ENCODE peak calls at places on chromosomes 16 and 17, in eight cellular contexts. One of them, this sample, is unnamed.

GRCh38 chr17:68184816-68185436 is 62.9 kb upstream of the AMZ2 start:
- DNase-seq in naive thymus-derived CD8-positive, alpha-beta T cell: no peak
- DNase-seq in A172: no peak
- DNase-seq in AG10803: no peak
- DNase-seq in transverse colon: no peak
- DNase-seq in heart right ventricle: no peak
- DNase-seq in H9: no peak
- DNase-seq in OCI-LY7: peak
- DNase-seq in this sample: no peak

GRCh38 chr16:998211-998610 is 16.6 kb downstream of the SOX8 start:
- DNase-seq in A172: no peak
- DNase-seq in transverse colon: no peak
- DNase-seq in heart right ventricle: no peak
- DNase-seq in H9: no peak
- DNase-seq in naive thymus-derived CD8-positive, alpha-beta T cell: no peak
- DNase-seq in OCI-LY7: no peak
- DNase-seq in AG10803: no peak
- DNase-seq in this sample: no peak

GRCh38 chr17:44779211-44780025 is 20.6 kb downstream of the ADAM11 start:
- DNase-seq in transverse colon: peak
- DNase-seq in H9: peak
- DNase-seq in naive thymus-derived CD8-positive, alpha-beta T cell: peak
- DNase-seq in A172: peak
- DNase-seq in AG10803: peak
- DNase-seq in OCI-LY7: peak
- DNase-seq in heart right ventricle: peak
- DNase-seq in this sample: peak

GRCh38 chr16:2121853-2122252 is 13.8 kb downstream of the PKD1 start:
- DNase-seq in AG10803: no peak
- DNase-seq in transverse colon: no peak
- DNase-seq in H9: no peak
- DNase-seq in A172: no peak
- DNase-seq in heart right ventricle: no peak
- DNase-seq in naive thymus-derived CD8-positive, alpha-beta T cell: no peak
- DNase-seq in OCI-LY7: no peak
- DNase-seq in this sample: no peak

GRCh38 chr17:48529191-48529979 is 1.4 kb downstream of the HOXB1 start:
- DNase-seq in naive thymus-derived CD8-positive, alpha-beta T cell: no peak
- DNase-seq in heart right ventricle: no peak
- DNase-seq in OCI-LY7: no peak
- DNase-seq in A172: no peak
- DNase-seq in AG10803: no peak
- DNase-seq in H9: peak
- DNase-seq in transverse colon: no peak
- DNase-seq in this sample: no peak

GRCh38 chr17:1649116-1649843 is 386 bp downstream of the RILP start:
- DNase-seq in heart right ventricle: peak
- DNase-seq in transverse colon: peak
- DNase-seq in AG10803: peak
- DNase-seq in naive thymus-derived CD8-positive, alpha-beta T cell: peak
- DNase-seq in OCI-LY7: peak
- DNase-seq in H9: no peak
- DNase-seq in A172: peak
- DNase-seq in this sample: peak

GRCh38 chr17:12789075-12789975 is at the start of gene ARHGAP44:
- DNase-seq in heart right ventricle: peak
- DNase-seq in naive thymus-derived CD8-positive, alpha-beta T cell: no peak
- DNase-seq in A172: no peak
- DNase-seq in transverse colon: peak
- DNase-seq in AG10803: peak
- DNase-seq in H9: peak
- DNase-seq in OCI-LY7: peak
- DNase-seq in this sample: no peak

GRCh38 chr17:67272312-67273050 is 27.5 kb upstream of the HELZ start:
- DNase-seq in H9: peak
- DNase-seq in A172: no peak
- DNase-seq in AG10803: no peak
- DNase-seq in naive thymus-derived CD8-positive, alpha-beta T cell: no peak
- DNase-seq in transverse colon: no peak
- DNase-seq in OCI-LY7: peak
- DNase-seq in heart right ventricle: no peak
- DNase-seq in this sample: peak

GRCh38 chr16:49632798-49633189 is 223.1 kb downstream of the ZNF423 start:
- DNase-seq in naive thymus-derived CD8-positive, alpha-beta T cell: no peak
- DNase-seq in AG10803: no peak
- DNase-seq in transverse colon: no peak
- DNase-seq in OCI-LY7: no peak
- DNase-seq in H9: peak
- DNase-seq in A172: no peak
- DNase-seq in heart right ventricle: no peak
- DNase-seq in this sample: no peak

GRCh38 chr16:57764341-57765159 is 29.0 kb downstream of the KATNB1 start:
- DNase-seq in naive thymus-derived CD8-positive, alpha-beta T cell: no peak
- DNase-seq in heart right ventricle: no peak
- DNase-seq in OCI-LY7: peak
- DNase-seq in transverse colon: no peak
- DNase-seq in AG10803: peak
- DNase-seq in A172: peak
- DNase-seq in H9: peak
- DNase-seq in this sample: peak

GRCh38 chr16:13779676-13780075 is 140.3 kb upstream of the ERCC4 start:
- DNase-seq in naive thymus-derived CD8-positive, alpha-beta T cell: no peak
- DNase-seq in AG10803: no peak
- DNase-seq in transverse colon: no peak
- DNase-seq in A172: peak
- DNase-seq in H9: no peak
- DNase-seq in OCI-LY7: no peak
- DNase-seq in heart right ventricle: no peak
- DNase-seq in this sample: no peak

GRCh38 chr17:45385331-45385997 is 47.2 kb downstream of the ARHGAP27 start:
- DNase-seq in A172: peak
- DNase-seq in AG10803: peak
- DNase-seq in naive thymus-derived CD8-positive, alpha-beta T cell: peak
- DNase-seq in OCI-LY7: peak
- DNase-seq in H9: peak
- DNase-seq in transverse colon: peak
- DNase-seq in heart right ventricle: peak
- DNase-seq in this sample: peak

GRCh38 chr16:50310308-50311133 is 44.2 kb downstream of the ADCY7 start:
- DNase-seq in AG10803: no peak
- DNase-seq in A172: no peak
- DNase-seq in OCI-LY7: no peak
- DNase-seq in H9: peak
- DNase-seq in heart right ventricle: no peak
- DNase-seq in naive thymus-derived CD8-positive, alpha-beta T cell: no peak
- DNase-seq in transverse colon: no peak
- DNase-seq in this sample: no peak

GRCh38 chr16:12199524-12199923 is 223.0 kb downstream of the SNX29 start:
- DNase-seq in heart right ventricle: no peak
- DNase-seq in naive thymus-derived CD8-positive, alpha-beta T cell: no peak
- DNase-seq in A172: no peak
- DNase-seq in OCI-LY7: no peak
- DNase-seq in transverse colon: no peak
- DNase-seq in AG10803: no peak
- DNase-seq in H9: no peak
- DNase-seq in this sample: no peak

GRCh38 chr17:45096141-45096540 is 35.0 kb downstream of the NMT1 start:
- DNase-seq in OCI-LY7: peak
- DNase-seq in transverse colon: no peak
- DNase-seq in naive thymus-derived CD8-positive, alpha-beta T cell: no peak
- DNase-seq in A172: no peak
- DNase-seq in heart right ventricle: no peak
- DNase-seq in AG10803: peak
- DNase-seq in H9: peak
- DNase-seq in this sample: peak

GRCh38 chr16:82192665-82193064 is 22.6 kb upstream of the MPHOSPH6 start:
- DNase-seq in OCI-LY7: peak
- DNase-seq in A172: peak
- DNase-seq in naive thymus-derived CD8-positive, alpha-beta T cell: no peak
- DNase-seq in AG10803: peak
- DNase-seq in transverse colon: no peak
- DNase-seq in H9: no peak
- DNase-seq in heart right ventricle: no peak
- DNase-seq in this sample: peak

GRCh38 chr16:85687651-85688471 is 893 bp downstream of the GINS2 start:
- DNase-seq in A172: no peak
- DNase-seq in heart right ventricle: no peak
- DNase-seq in OCI-LY7: peak
- DNase-seq in transverse colon: peak
- DNase-seq in AG10803: no peak
- DNase-seq in naive thymus-derived CD8-positive, alpha-beta T cell: no peak
- DNase-seq in H9: no peak
- DNase-seq in this sample: no peak

GRCh38 chr16:58464916-58465731 is 34.8 kb upstream of the NDRG4 start:
- DNase-seq in AG10803: no peak
- DNase-seq in naive thymus-derived CD8-positive, alpha-beta T cell: no peak
- DNase-seq in H9: peak
- DNase-seq in heart right ventricle: peak
- DNase-seq in A172: no peak
- DNase-seq in transverse colon: no peak
- DNase-seq in OCI-LY7: no peak
- DNase-seq in this sample: no peak

GRCh38 chr16:81275795-81276194 is 37.3 kb downstream of the BCO1 start:
- DNase-seq in heart right ventricle: no peak
- DNase-seq in transverse colon: peak
- DNase-seq in A172: no peak
- DNase-seq in OCI-LY7: no peak
- DNase-seq in AG10803: no peak
- DNase-seq in H9: no peak
- DNase-seq in naive thymus-derived CD8-positive, alpha-beta T cell: no peak
- DNase-seq in this sample: no peak

GRCh38 chr16:63938661-63939060 is 1183.2 kb downstream of the CDH11 start:
- DNase-seq in OCI-LY7: no peak
- DNase-seq in A172: peak
- DNase-seq in naive thymus-derived CD8-positive, alpha-beta T cell: no peak
- DNase-seq in AG10803: peak
- DNase-seq in heart right ventricle: no peak
- DNase-seq in transverse colon: no peak
- DNase-seq in H9: no peak
- DNase-seq in this sample: no peak

GRCh38 chr17:50372708-50373556 is at the start of the genes EME1 and MRPL27:
- DNase-seq in OCI-LY7: peak
- DNase-seq in A172: peak
- DNase-seq in transverse colon: peak
- DNase-seq in heart right ventricle: peak
- DNase-seq in H9: peak
- DNase-seq in AG10803: peak
- DNase-seq in naive thymus-derived CD8-positive, alpha-beta T cell: peak
- DNase-seq in this sample: peak

GRCh38 chr16:53821957-53822625 is 118.1 kb downstream of the FTO start:
- DNase-seq in heart right ventricle: no peak
- DNase-seq in OCI-LY7: no peak
- DNase-seq in A172: peak
- DNase-seq in H9: no peak
- DNase-seq in naive thymus-derived CD8-positive, alpha-beta T cell: no peak
- DNase-seq in AG10803: peak
- DNase-seq in transverse colon: no peak
- DNase-seq in this sample: no peak

GRCh38 chr17:78617371-78618061 is 40.3 kb upstream of the DNAH17 start:
- DNase-seq in transverse colon: no peak
- DNase-seq in heart right ventricle: no peak
- DNase-seq in AG10803: peak
- DNase-seq in A172: no peak
- DNase-seq in H9: no peak
- DNase-seq in naive thymus-derived CD8-positive, alpha-beta T cell: no peak
- DNase-seq in OCI-LY7: no peak
- DNase-seq in this sample: no peak

GRCh38 chr17:79757140-79757745 is 20.7 kb upstream of the CBX2 start:
- DNase-seq in heart right ventricle: no peak
- DNase-seq in AG10803: no peak
- DNase-seq in A172: no peak
- DNase-seq in H9: no peak
- DNase-seq in OCI-LY7: no peak
- DNase-seq in naive thymus-derived CD8-positive, alpha-beta T cell: no peak
- DNase-seq in transverse colon: no peak
- DNase-seq in this sample: no peak

GRCh38 chr16:54407596-54407995 is 121.0 kb upstream of the IRX3 start:
- DNase-seq in transverse colon: no peak
- DNase-seq in OCI-LY7: no peak
- DNase-seq in A172: no peak
- DNase-seq in AG10803: peak
- DNase-seq in H9: no peak
- DNase-seq in heart right ventricle: no peak
- DNase-seq in naive thymus-derived CD8-positive, alpha-beta T cell: no peak
- DNase-seq in this sample: no peak

GRCh38 chr16:72241930-72242329 is 70.0 kb upstream of the PMFBP1 start:
- DNase-seq in AG10803: peak
- DNase-seq in H9: no peak
- DNase-seq in A172: peak
- DNase-seq in OCI-LY7: peak
- DNase-seq in transverse colon: peak
- DNase-seq in naive thymus-derived CD8-positive, alpha-beta T cell: no peak
- DNase-seq in heart right ventricle: no peak
- DNase-seq in this sample: peak

GRCh38 chr16:87945351-87946042 is 5.7 kb upstream of the BANP start:
- DNase-seq in transverse colon: peak
- DNase-seq in naive thymus-derived CD8-positive, alpha-beta T cell: no peak
- DNase-seq in heart right ventricle: peak
- DNase-seq in H9: peak
- DNase-seq in A172: no peak
- DNase-seq in OCI-LY7: peak
- DNase-seq in AG10803: peak
- DNase-seq in this sample: no peak

GRCh38 chr16:65908568-65908967 is 457.9 kb upstream of the CDH5 start:
- DNase-seq in H9: peak
- DNase-seq in naive thymus-derived CD8-positive, alpha-beta T cell: no peak
- DNase-seq in OCI-LY7: no peak
- DNase-seq in A172: no peak
- DNase-seq in heart right ventricle: no peak
- DNase-seq in AG10803: no peak
- DNase-seq in transverse colon: no peak
- DNase-seq in this sample: no peak